ENCODE peak calls at places on chromosome 14, in five cellular contexts. One of them, this sample, is unnamed.

GRCh38 chr14:61608245-61609142 is 86.8 kb upstream of the HIF1A start:
- DNase-seq in tibial artery: no peak
- DNase-seq in endodermal cell: no peak
- DNase-seq in CD8-positive, alpha-beta T cell: no peak
- DNase-seq in IMR-90: peak; percentile 52
- DNase-seq in this sample: no peak

GRCh38 chr14:70838076-70838475 is 28.8 kb upstream of the MAP3K9 start:
- DNase-seq in endodermal cell: no peak
- DNase-seq in IMR-90: no peak
- DNase-seq in CD8-positive, alpha-beta T cell: no peak
- DNase-seq in tibial artery: no peak
- DNase-seq in this sample: no peak

GRCh38 chr14:105173901-105174894 is 5.6 kb upstream of the JAG2 start:
- DNase-seq in tibial artery: no peak
- DNase-seq in IMR-90: no peak
- DNase-seq in endodermal cell: no peak
- DNase-seq in CD8-positive, alpha-beta T cell: no peak
- DNase-seq in this sample: no peak

GRCh38 chr14:92690171-92691011 is 58.0 kb downstream of the LGMN start:
- DNase-seq in CD8-positive, alpha-beta T cell: no peak
- DNase-seq in tibial artery: no peak
- DNase-seq in IMR-90: peak; percentile 59
- DNase-seq in endodermal cell: peak; percentile 75
- DNase-seq in this sample: no peak

GRCh38 chr14:75156901-75157300 is 19.5 kb downstream of the TMED10 start:
- DNase-seq in tibial artery: no peak
- DNase-seq in IMR-90: no peak
- DNase-seq in endodermal cell: no peak
- DNase-seq in CD8-positive, alpha-beta T cell: no peak
- DNase-seq in this sample: no peak

GRCh38 chr14:91545946-91546716 is 36.0 kb upstream of the PPP4R3A start:
- DNase-seq in tibial artery: no peak
- DNase-seq in endodermal cell: no peak
- DNase-seq in CD8-positive, alpha-beta T cell: no peak
- DNase-seq in IMR-90: no peak
- DNase-seq in this sample: no peak

GRCh38 chr14:45038865-45039264 is 45.1 kb upstream of the PRPF39 start:
- DNase-seq in tibial artery: no peak
- DNase-seq in CD8-positive, alpha-beta T cell: no peak
- DNase-seq in endodermal cell: peak; percentile 49
- DNase-seq in IMR-90: no peak
- DNase-seq in this sample: no peak

GRCh38 chr14:25833341-25834121 is 764.3 kb downstream of the NOVA1 start:
- DNase-seq in tibial artery: no peak
- DNase-seq in endodermal cell: peak; percentile 81
- DNase-seq in CD8-positive, alpha-beta T cell: no peak
- DNase-seq in IMR-90: no peak
- DNase-seq in this sample: no peak

GRCh38 chr14:76701436-76701835 is 59.8 kb upstream of the VASH1 start:
- DNase-seq in CD8-positive, alpha-beta T cell: no peak
- DNase-seq in tibial artery: no peak
- DNase-seq in endodermal cell: peak; percentile 13
- DNase-seq in IMR-90: no peak
- DNase-seq in this sample: no peak

GRCh38 chr14:72420749-72421452 is 473.0 kb downstream of the DPF3 start:
- DNase-seq in IMR-90: peak; percentile 49
- DNase-seq in endodermal cell: peak; percentile 97
- DNase-seq in CD8-positive, alpha-beta T cell: peak; percentile 34
- DNase-seq in tibial artery: peak; percentile 64
- DNase-seq in this sample: no peak

GRCh38 chr14:81313775-81314429 is 86.2 kb downstream of the STON2 start:
- DNase-seq in tibial artery: no peak
- DNase-seq in endodermal cell: peak; percentile 38
- DNase-seq in IMR-90: no peak
- DNase-seq in CD8-positive, alpha-beta T cell: no peak
- DNase-seq in this sample: no peak

GRCh38 chr14:87044807-87045206 is 948.2 kb downstream of the GALC start:
- DNase-seq in IMR-90: no peak
- DNase-seq in tibial artery: no peak
- DNase-seq in CD8-positive, alpha-beta T cell: no peak
- DNase-seq in endodermal cell: no peak
- DNase-seq in this sample: no peak

GRCh38 chr14:96746101-96746500 is 51.1 kb upstream of the VRK1 start:
- DNase-seq in endodermal cell: no peak
- DNase-seq in CD8-positive, alpha-beta T cell: no peak
- DNase-seq in IMR-90: no peak
- DNase-seq in tibial artery: no peak
- DNase-seq in this sample: no peak

GRCh38 chr14:105894125-105894977 is 368.0 kb downstream of the TMEM121 start:
- DNase-seq in CD8-positive, alpha-beta T cell: no peak
- DNase-seq in tibial artery: peak; percentile 2
- DNase-seq in endodermal cell: peak; percentile 8
- DNase-seq in IMR-90: no peak
- DNase-seq in this sample: peak; percentile 11

GRCh38 chr14:29126361-29126760 is 359.8 kb downstream of the FOXG1 start:
- DNase-seq in endodermal cell: no peak
- DNase-seq in CD8-positive, alpha-beta T cell: no peak
- DNase-seq in tibial artery: no peak
- DNase-seq in IMR-90: peak; percentile 8
- DNase-seq in this sample: no peak

GRCh38 chr14:104359969-104360442 is 219.6 kb upstream of the C14orf180 start:
- DNase-seq in CD8-positive, alpha-beta T cell: no peak
- DNase-seq in endodermal cell: peak; percentile 18
- DNase-seq in tibial artery: peak; percentile 8
- DNase-seq in IMR-90: no peak
- DNase-seq in this sample: peak; percentile 50

GRCh38 chr14:35402323-35403084 is 2.0 kb downstream of the NFKBIA start:
- DNase-seq in tibial artery: no peak
- DNase-seq in CD8-positive, alpha-beta T cell: peak; percentile 18
- DNase-seq in endodermal cell: peak; percentile 47
- DNase-seq in IMR-90: peak; percentile 56
- DNase-seq in this sample: no peak

GRCh38 chr14:55302770-55303472 is 31.7 kb downstream of the FBXO34 start:
- DNase-seq in endodermal cell: no peak
- DNase-seq in CD8-positive, alpha-beta T cell: no peak
- DNase-seq in IMR-90: no peak
- DNase-seq in tibial artery: no peak
- DNase-seq in this sample: no peak

GRCh38 chr14:37195327-37195726 is 2.4 kb upstream of the MIPOL1 start:
- DNase-seq in IMR-90: peak; percentile 87
- DNase-seq in endodermal cell: no peak
- DNase-seq in CD8-positive, alpha-beta T cell: no peak
- DNase-seq in tibial artery: no peak
- DNase-seq in this sample: no peak

GRCh38 chr14:91417983-91418386 is 365 bp upstream of the CCDC88C start:
- DNase-seq in endodermal cell: peak; percentile 81
- DNase-seq in CD8-positive, alpha-beta T cell: peak; percentile 50
- DNase-seq in IMR-90: no peak
- DNase-seq in tibial artery: no peak
- DNase-seq in this sample: no peak

GRCh38 chr14:55746533-55746932 is 166.5 kb downstream of the KTN1 start:
- DNase-seq in IMR-90: peak; percentile 29
- DNase-seq in endodermal cell: no peak
- DNase-seq in tibial artery: no peak
- DNase-seq in CD8-positive, alpha-beta T cell: no peak
- DNase-seq in this sample: no peak

GRCh38 chr14:106842687-106843086 is 1316.3 kb downstream of the TMEM121 start:
- DNase-seq in tibial artery: no peak
- DNase-seq in IMR-90: no peak
- DNase-seq in CD8-positive, alpha-beta T cell: no peak
- DNase-seq in endodermal cell: no peak
- DNase-seq in this sample: peak; percentile 27

GRCh38 chr14:25759251-25759650 is 709.3 kb upstream of the STXBP6 start:
- DNase-seq in IMR-90: no peak
- DNase-seq in CD8-positive, alpha-beta T cell: no peak
- DNase-seq in tibial artery: no peak
- DNase-seq in endodermal cell: no peak
- DNase-seq in this sample: no peak

GRCh38 chr14:35222324-35222723 is 69.9 kb upstream of the PSMA6 start:
- DNase-seq in CD8-positive, alpha-beta T cell: no peak
- DNase-seq in tibial artery: no peak
- DNase-seq in endodermal cell: no peak
- DNase-seq in IMR-90: no peak
- DNase-seq in this sample: no peak

GRCh38 chr14:36317650-36318049 is 2.8 kb downstream of the MBIP start:
- DNase-seq in tibial artery: no peak
- DNase-seq in CD8-positive, alpha-beta T cell: no peak
- DNase-seq in IMR-90: peak; percentile 11
- DNase-seq in endodermal cell: no peak
- DNase-seq in this sample: no peak

GRCh38 chr14:81946808-81947798 is 413.4 kb upstream of the SEL1L start:
- DNase-seq in tibial artery: no peak
- DNase-seq in CD8-positive, alpha-beta T cell: no peak
- DNase-seq in endodermal cell: no peak
- DNase-seq in IMR-90: no peak
- DNase-seq in this sample: no peak

GRCh38 chr14:94021001-94021400 is 5.1 kb upstream of the OTUB2 start:
- DNase-seq in tibial artery: no peak
- DNase-seq in endodermal cell: no peak
- DNase-seq in IMR-90: peak; percentile 11
- DNase-seq in CD8-positive, alpha-beta T cell: no peak
- DNase-seq in this sample: no peak

GRCh38 chr14:54003064-54003463 is 46.4 kb upstream of the BMP4 start:
- DNase-seq in IMR-90: peak; percentile 16
- DNase-seq in CD8-positive, alpha-beta T cell: no peak
- DNase-seq in endodermal cell: no peak
- DNase-seq in tibial artery: no peak
- DNase-seq in this sample: no peak

GRCh38 chr14:70468731-70469130 is 16.8 kb downstream of the ADAM21 start:
- DNase-seq in tibial artery: no peak
- DNase-seq in CD8-positive, alpha-beta T cell: no peak
- DNase-seq in endodermal cell: no peak
- DNase-seq in IMR-90: no peak
- DNase-seq in this sample: no peak

GRCh38 chr14:85577542-85578140 is 47.7 kb downstream of the FLRT2 start:
- DNase-seq in tibial artery: no peak
- DNase-seq in CD8-positive, alpha-beta T cell: no peak
- DNase-seq in endodermal cell: no peak
- DNase-seq in IMR-90: no peak
- DNase-seq in this sample: no peak

DNA sequence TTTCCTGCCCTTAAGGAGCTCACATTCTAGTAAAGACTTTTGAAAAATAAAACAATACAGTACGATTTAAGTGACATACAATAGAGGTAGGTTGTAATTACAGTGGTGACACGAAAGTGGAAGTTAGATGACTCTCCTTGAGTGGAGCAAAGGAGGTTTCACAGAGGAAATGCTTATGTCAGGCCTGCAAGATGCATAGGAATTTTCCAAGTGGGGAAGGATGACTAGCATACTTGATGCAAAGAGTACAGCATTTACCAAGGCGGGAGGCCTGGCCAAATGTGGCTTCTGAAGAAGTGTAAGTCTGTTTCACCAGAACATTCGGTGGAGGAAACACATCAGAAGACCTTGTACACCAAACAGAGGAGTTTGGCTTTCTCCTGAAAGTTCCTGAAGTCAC is 55.2 kb downstream of the ERO1A start:
- DNase-seq in IMR-90: no peak
- DNase-seq in CD8-positive, alpha-beta T cell: no peak
- DNase-seq in endodermal cell: no peak
- DNase-seq in tibial artery: no peak
- DNase-seq in this sample: no peak
- H3K36me3 ChIP-seq in IMR-90: peaks cover 8% of the 10 kb centered on the region
- H3K36me3 ChIP-seq in CD8-positive, alpha-beta T cell: peaks cover 11% of the 10 kb centered on the region
- H3K36me3 ChIP-seq in endodermal cell: peaks cover 16% of the 10 kb centered on the region
- H3K36me3 ChIP-seq in tibial artery: peaks cover 37% of the 10 kb centered on the region
- H3K36me3 ChIP-seq in this sample: peaks cover 4% of the 10 kb centered on the region

DNA sequence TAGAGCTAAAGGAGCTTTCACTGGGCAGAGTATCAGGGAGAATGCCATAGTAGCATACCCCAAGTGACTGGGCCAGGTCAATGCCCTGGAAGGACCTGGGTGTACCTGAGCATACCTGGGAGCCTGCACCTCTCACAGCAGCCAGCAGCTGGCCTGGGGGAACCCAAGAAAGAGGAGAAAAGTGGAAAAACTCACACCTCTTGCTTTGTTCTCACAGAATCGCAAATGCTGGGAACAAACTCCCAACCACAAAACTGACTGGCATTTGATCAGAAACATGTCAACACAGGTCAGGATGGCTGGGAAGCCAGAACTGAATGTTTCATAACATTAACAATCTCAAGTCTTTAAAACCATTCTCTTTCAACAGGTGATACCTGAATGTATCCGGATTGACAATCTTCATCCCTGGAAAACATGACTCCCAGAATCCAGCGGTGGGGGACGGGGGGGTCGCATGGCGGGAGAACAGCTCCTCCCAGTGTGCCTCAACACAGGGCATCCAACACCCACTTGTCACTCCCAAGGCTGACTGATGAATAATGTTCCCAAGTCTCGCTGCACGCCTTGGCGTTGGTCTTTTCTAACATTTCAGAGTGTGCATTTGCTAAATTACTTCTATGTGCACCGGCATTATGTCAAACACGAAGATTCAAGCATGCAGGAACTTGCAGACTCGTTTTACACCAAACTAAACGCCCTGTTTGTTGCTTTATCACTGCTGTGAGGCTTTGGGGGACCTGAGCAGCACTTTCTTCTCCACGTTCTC is 7.9 kb downstream of the FOXN3 start:
- DNase-seq in endodermal cell: no peak
- DNase-seq in IMR-90: no peak
- DNase-seq in tibial artery: no peak
- DNase-seq in CD8-positive, alpha-beta T cell: no peak
- DNase-seq in this sample: no peak
- H3K36me3 ChIP-seq in endodermal cell: peaks cover 34% of the 10 kb centered on the region
- H3K36me3 ChIP-seq in IMR-90: peaks cover 35% of the 10 kb centered on the region
- H3K36me3 ChIP-seq in tibial artery: peaks cover 20% of the 10 kb centered on the region
- H3K36me3 ChIP-seq in CD8-positive, alpha-beta T cell: peaks cover 4% of the 10 kb centered on the region
- H3K36me3 ChIP-seq in this sample: peaks cover 4% of the 10 kb centered on the region

DNA sequence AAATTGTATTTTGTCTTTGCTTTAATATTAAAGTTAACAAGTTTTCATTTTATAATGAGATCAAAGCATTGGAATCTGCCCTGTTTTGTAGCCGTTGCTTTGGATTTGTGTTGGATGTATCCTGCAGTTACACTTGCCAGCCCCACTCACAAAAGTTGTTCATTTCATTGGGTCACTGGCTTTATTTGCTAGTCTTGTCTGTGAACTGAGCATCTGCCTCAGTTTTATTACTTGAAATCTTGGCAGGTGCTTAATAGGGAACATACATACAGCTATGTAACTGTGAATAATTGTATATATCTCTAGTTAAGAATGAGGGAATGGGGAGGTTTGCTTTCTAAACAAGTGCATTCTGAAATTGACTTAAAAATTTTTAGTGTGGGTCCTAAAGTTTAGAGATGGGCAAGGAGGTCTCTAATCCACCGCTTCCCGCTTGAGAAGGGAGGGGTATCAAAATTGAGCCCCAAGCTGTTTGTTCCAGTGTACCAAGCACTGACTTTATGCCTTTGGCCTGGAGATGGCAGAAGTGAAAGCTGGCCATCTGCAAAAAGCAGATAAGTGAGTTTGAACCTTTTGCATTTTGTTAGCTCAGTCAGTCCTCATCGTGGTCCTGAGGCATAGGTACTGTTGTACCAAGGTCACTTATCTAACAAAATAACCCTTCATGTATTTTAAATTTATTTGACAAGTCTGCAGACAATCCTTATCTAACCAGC is 9.3 kb downstream of the EIF5 start:
- DNase-seq in CD8-positive, alpha-beta T cell: no peak
- DNase-seq in IMR-90: no peak
- DNase-seq in endodermal cell: no peak
- DNase-seq in tibial artery: no peak
- DNase-seq in this sample: no peak
- H3K36me3 ChIP-seq in CD8-positive, alpha-beta T cell: peaks cover 64% of the 10 kb centered on the region
- H3K36me3 ChIP-seq in IMR-90: peaks cover 56% of the 10 kb centered on the region
- H3K36me3 ChIP-seq in endodermal cell: peaks cover 68% of the 10 kb centered on the region
- H3K36me3 ChIP-seq in tibial artery: peaks cover 65% of the 10 kb centered on the region
- H3K36me3 ChIP-seq in this sample: peaks cover 69% of the 10 kb centered on the region

GRCh38 chr14:69118313-69118712 is 34.6 kb downstream of the DCAF5 start:
- DNase-seq in tibial artery: no peak
- DNase-seq in IMR-90: no peak
- DNase-seq in endodermal cell: no peak
- DNase-seq in CD8-positive, alpha-beta T cell: no peak
- DNase-seq in this sample: no peak
- H3K36me3 ChIP-seq in tibial artery: peaks cover 49% of the 10 kb centered on the region
- H3K36me3 ChIP-seq in IMR-90: peaks cover 27% of the 10 kb centered on the region
- H3K36me3 ChIP-seq in endodermal cell: peaks cover 92% of the 10 kb centered on the region
- H3K36me3 ChIP-seq in CD8-positive, alpha-beta T cell: peaks cover 34% of the 10 kb centered on the region
- H3K36me3 ChIP-seq in this sample: peaks cover 13% of the 10 kb centered on the region